ENCODE peak calls at places on chromosomes 12 and 14, in eight cellular contexts. T, Y, W, K, X, P, O and E are unnamed samples.

GRCh38 chr12:78229491-78230209 is 399.0 kb downstream of the NAV3 start:
- DNase-seq in X (no peak), O (no peak), K (peak; percentile 69), T (no peak), P (peak; percentile 21), Y (peak; percentile 36), W (peak; percentile 87), E (peak; percentile 67)

GRCh38 chr14:74548881-74549280 is 55.3 kb downstream of the ISCA2 start:
- DNase-seq in W (no peak), Y (no peak), K (no peak), O (no peak), T (no peak), P (no peak), X (no peak), E (no peak)

GRCh38 chr12:44774815-44775411 is 101.2 kb downstream of the NELL2 start:
- DNase-seq in W (peak; percentile 94), P (no peak), O (no peak), X (peak; percentile 44), K (peak; percentile 58), Y (no peak), T (peak; percentile 6), E (peak; percentile 15)

GRCh38 chr14:98906123-98906995 is 365.6 kb downstream of the BCL11B start:
- DNase-seq in X (no peak), P (no peak), O (no peak), W (no peak), K (peak; percentile 26), T (no peak), Y (peak; percentile 23), E (peak; percentile 85)

GRCh38 chr14:80787876-80788275 is 153.7 kb downstream of the CEP128 start:
- DNase-seq in P (no peak), O (no peak), K (no peak), Y (no peak), X (no peak), T (no peak), W (no peak), E (peak; percentile 48)

GRCh38 chr12:72281145-72281544 is 9.0 kb downstream of the TRHDE start:
- DNase-seq in K (no peak), T (no peak), O (no peak), X (no peak), W (no peak), Y (peak; percentile 80), P (no peak), E (no peak)

GRCh38 chr12:107512391-107512790 is 173.2 kb upstream of the PWP1 start:
- DNase-seq in W (peak; percentile 19), T (no peak), P (no peak), X (no peak), Y (peak; percentile 34), K (no peak), O (no peak), E (peak; percentile 20)

GRCh38 chr12:106133136-106134087 is 5.3 kb downstream of the NUAK1 start:
- DNase-seq in O (no peak), W (peak; percentile 91), T (no peak), P (no peak), Y (peak; percentile 70), K (no peak), X (no peak), E (peak; percentile 88)

GRCh38 chr12:91851741-91852477 is 293.7 kb downstream of the BTG1 start:
- DNase-seq in W (no peak), P (no peak), X (no peak), K (no peak), O (no peak), Y (no peak), T (no peak), E (peak; percentile 10)

GRCh38 chr14:31189346-31190219 is 18.0 kb downstream of the HECTD1 start:
- DNase-seq in T (no peak), P (no peak), O (no peak), W (no peak), Y (no peak), K (no peak), X (no peak), E (no peak)

GRCh38 chr12:62632521-62632920 is 165.9 kb downstream of the MON2 start:
- DNase-seq in W (peak; percentile 88), O (no peak), K (peak; percentile 41), X (no peak), P (peak; percentile 35), Y (peak; percentile 25), T (no peak), E (no peak)

GRCh38 chr12:52423661-52424503 is 10.3 kb downstream of the KRT75 start:
- DNase-seq in X (no peak), T (no peak), K (no peak), P (no peak), O (no peak), Y (no peak), W (no peak), E (no peak)

GRCh38 chr12:75990189-75990912 is 41.2 kb downstream of the PHLDA1 start:
- DNase-seq in T (no peak), W (no peak), P (no peak), O (no peak), Y (no peak), X (no peak), K (no peak), E (no peak)

GRCh38 chr12:88960213-88960878 is 380.1 kb upstream of the KITLG start:
- DNase-seq in K (no peak), W (no peak), O (no peak), T (no peak), Y (peak; percentile 70), P (no peak), X (no peak), E (peak; percentile 47)

GRCh38 chr12:64051057-64051456 is 171.0 kb downstream of the KICS2 start:
- DNase-seq in T (no peak), X (no peak), O (no peak), W (no peak), K (no peak), P (no peak), Y (no peak), E (no peak)

GRCh38 chr14:89750206-89750867 is 204.2 kb downstream of the EFCAB11 start:
- DNase-seq in W (no peak), K (no peak), O (peak; percentile 18), T (no peak), Y (no peak), P (no peak), X (no peak), E (no peak)

GRCh38 chr14:23750357-23750756 is 114.2 kb downstream of the DHRS2 start:
- DNase-seq in P (no peak), O (no peak), K (no peak), W (no peak), X (no peak), T (no peak), Y (no peak), E (no peak)

GRCh38 chr14:23751591-23751990 is 115.4 kb downstream of the DHRS2 start:
- DNase-seq in P (no peak), O (no peak), Y (no peak), X (no peak), T (no peak), W (no peak), K (no peak), E (peak; percentile 3)
- H3K27me3 ChIP-seq in P (no peaks in the 10 kb centered on the region), O (no peaks in the 10 kb centered on the region), Y (no peaks in the 10 kb centered on the region), X (no peaks in the 10 kb centered on the region), T (peaks cover 4% of the 10 kb centered on the region), W (no peaks in the 10 kb centered on the region), K (peaks cover 59% of the 10 kb centered on the region), E (no peaks in the 10 kb centered on the region)

GRCh38 chr14:22556990-22557623 is 31.9 kb downstream of the DAD1 start:
- DNase-seq in P (peak; percentile 90), X (peak; percentile 91), W (peak; percentile 95), T (peak; percentile 78), Y (peak; percentile 30), O (peak; percentile 33), K (peak; percentile 88), E (peak; percentile 51)

GRCh38 chr14:22554706-22555572 is 34.1 kb downstream of the DAD1 start:
- DNase-seq in T (no peak), O (no peak), W (no peak), K (no peak), X (no peak), P (peak; percentile 60), Y (no peak), E (no peak)

GRCh38 chr14:22557846-22558220 is 31.2 kb downstream of the DAD1 start:
- DNase-seq in O (no peak), Y (no peak), P (no peak), T (no peak), W (no peak), K (no peak), X (no peak), E (no peak)

GRCh38 chr14:22555573-22556011 is 33.4 kb downstream of the DAD1 start:
- DNase-seq in W (no peak), Y (peak; percentile 64), O (no peak), T (peak; percentile 63), X (peak; percentile 61), K (no peak), P (no peak), E (peak; percentile 79)

GRCh38 chr14:22556021-22556989 is 32.7 kb downstream of the DAD1 start:
- DNase-seq in P (peak; percentile 97), T (peak; percentile 98), O (peak; percentile 46), Y (peak; percentile 94), K (no peak), W (no peak), X (peak; percentile 100), E (peak; percentile 91)
- H3K4me3 ChIP-seq in P (peak overlapping the region; percentile 34), T (peak overlapping the region; percentile 72), O (no peak overlapping the region), Y (peak overlapping the region; percentile 30), K (no peak overlapping the region), W (no peak overlapping the region), X (peak overlapping the region; percentile 85), E (peak overlapping the region; percentile 23)

GRCh38 chr14:100568998-100569733 is 18.1 kb downstream of the BEGAIN start:
- DNase-seq in O (no peak), X (no peak), Y (no peak), W (no peak), T (no peak), P (no peak), K (no peak), E (no peak)
- H3K27me3 ChIP-seq in O (peaks cover 76% of the 10 kb centered on the region), X (peaks cover 17% of the 10 kb centered on the region), Y (peaks cover 23% of the 10 kb centered on the region), W (peaks cover 74% of the 10 kb centered on the region), T (no peaks in the 10 kb centered on the region), P (peaks cover 5% of the 10 kb centered on the region), K (peaks cover 45% of the 10 kb centered on the region), E (peaks cover 27% of the 10 kb centered on the region)

DNA sequence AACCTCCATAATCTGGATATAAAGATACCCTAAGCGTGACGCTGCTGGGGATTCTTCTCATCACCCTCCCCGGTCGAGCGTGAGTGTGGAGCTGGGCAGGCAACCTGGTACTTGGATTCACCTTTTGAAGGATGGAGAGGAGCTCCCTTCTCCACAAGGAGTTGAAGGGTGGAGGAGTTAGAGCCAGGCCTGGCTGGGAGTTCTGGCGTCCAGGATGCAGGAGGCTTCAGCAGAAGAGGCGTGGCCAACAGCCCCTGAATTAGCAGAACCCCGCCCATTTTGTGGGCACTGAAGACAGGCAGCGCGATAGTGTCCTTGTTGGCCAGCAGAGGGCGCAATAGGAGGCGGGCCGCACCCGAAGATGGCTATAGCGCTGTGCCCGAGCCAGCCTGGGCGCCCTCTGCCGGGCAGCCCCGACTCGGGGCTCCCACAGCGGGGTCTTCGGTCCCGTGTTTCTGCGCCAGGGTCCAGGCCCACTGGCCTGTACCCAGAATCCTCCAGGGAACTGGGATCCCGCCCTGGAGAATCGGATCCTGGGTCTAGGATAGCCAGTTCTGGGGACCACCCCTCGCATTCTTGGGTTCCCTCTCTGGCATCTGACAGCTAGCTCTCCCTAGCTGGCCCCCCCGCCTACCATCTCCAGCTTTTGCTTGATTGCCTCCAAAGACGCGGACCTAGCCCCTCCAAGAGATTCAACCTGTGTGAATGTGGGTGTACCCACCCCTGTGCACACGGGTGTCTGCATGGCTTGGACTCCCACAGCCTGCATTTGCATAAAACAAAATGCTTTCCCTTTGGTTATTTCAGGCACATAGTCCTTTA is 26.0 kb upstream of the SMUG1 start:
- DNase-seq in Y (peak; percentile 59), W (peak; percentile 99), K (peak; percentile 96), X (peak; percentile 90), O (peak; percentile 60), T (peak; percentile 85), P (peak; percentile 84), E (peak; percentile 72)
- H3K4me3 ChIP-seq in Y (no peak overlapping the region), W (no peak overlapping the region), K (peak overlapping the region; percentile 31), X (no peak overlapping the region), O (peak overlapping the region; percentile 39), T (peak overlapping the region; percentile 40), P (peak overlapping the region; percentile 37), E (no peak overlapping the region)